ENCODE peak calls at places on chromosomes 2 and 18, in seven cellular contexts. P is effector memory CD8-positive, alpha-beta T cell; U is activated CD8-positive, alpha-beta T cell treated with anti-CD3 and anti-CD28 coated beads for 36 hours; T is uterus; S is AML-193; M is thoracic aorta; J is HTR-8/SVneo. X is an unnamed sample.

GRCh38 chr2:189580267-189580661 is 322 bp downstream of the SLC40A1 start:
- DNase-seq in P (no peak), U (peak), T (peak), S (peak), M (no peak), J (peak), X (peak)

GRCh38 chr2:39146022-39146421 is 25.2 kb upstream of the SOS1 start:
- DNase-seq in P (no peak), U (no peak), T (no peak), S (no peak), M (no peak), J (no peak), X (no peak)

GRCh38 chr2:183614797-183615429 is 490.7 kb downstream of the NUP35 start:
- DNase-seq in P (no peak), U (no peak), T (no peak), S (no peak), M (no peak), J (no peak), X (peak)

GRCh38 chr2:163210430-163210918 is 371.9 kb upstream of the KCNH7 start:
- DNase-seq in P (no peak), U (no peak), T (no peak), S (no peak), M (no peak), J (peak), X (no peak)

GRCh38 chr2:29374823-29375222 is 259.6 kb downstream of the CLIP4 start:
- DNase-seq in P (no peak), U (no peak), T (no peak), S (no peak), M (no peak), J (no peak), X (no peak)

GRCh38 chr2:48448274-48449061 is 81.5 kb upstream of the STON1 start:
- DNase-seq in P (no peak), U (peak), T (no peak), S (peak), M (no peak), J (no peak), X (no peak)

GRCh38 chr2:33477473-33478468 is 1.3 kb downstream of the RASGRP3 start:
- DNase-seq in P (no peak), U (no peak), T (no peak), S (peak), M (no peak), J (no peak), X (peak)

GRCh38 chr2:238092486-238093035 is 7.6 kb upstream of the ESPNL start:
- DNase-seq in P (no peak), U (no peak), T (no peak), S (no peak), M (no peak), J (no peak), X (no peak)

GRCh38 chr2:67503066-67503795 is 106.1 kb downstream of the ETAA1 start:
- DNase-seq in P (no peak), U (no peak), T (peak), S (no peak), M (no peak), J (peak), X (no peak)

GRCh38 chr2:197786010-197786877 is 1.1 kb upstream of the BOLL start:
- DNase-seq in P (peak), U (peak), T (no peak), S (no peak), M (no peak), J (no peak), X (peak)

GRCh38 chr2:70898363-70899240 is 37.1 kb upstream of the ATP6V1B1 start:
- DNase-seq in P (no peak), U (no peak), T (no peak), S (no peak), M (no peak), J (no peak), X (no peak)

GRCh38 chr2:70124983-70125480 is 37.8 kb downstream of the PCBP1 start:
- DNase-seq in P (peak), U (peak), T (peak), S (peak), M (no peak), J (peak), X (peak)

GRCh38 chr18:59606193-59607175 is 90.7 kb downstream of the CCBE1 start:
- DNase-seq in P (no peak), U (no peak), T (no peak), S (no peak), M (no peak), J (no peak), X (peak)

GRCh38 chr18:10230072-10230471 is 224.4 kb upstream of the APCDD1 start:
- DNase-seq in P (no peak), U (peak), T (no peak), S (no peak), M (no peak), J (peak), X (no peak)

GRCh38 chr2:195956725-195957124 is 111.9 kb downstream of the DNAH7 start:
- DNase-seq in P (no peak), U (no peak), T (no peak), S (no peak), M (no peak), J (no peak), X (no peak)

GRCh38 chr2:28681216-28681981 is 70.2 kb upstream of the PPP1CB start:
- DNase-seq in P (peak), U (peak), T (no peak), S (no peak), M (no peak), J (peak), X (no peak)

GRCh38 chr2:23900927-23901322 is 26.0 kb downstream of the ATAD2B start:
- DNase-seq in P (no peak), U (no peak), T (no peak), S (no peak), M (no peak), J (peak), X (no peak)

GRCh38 chr2:42969231-42970150 is 177.1 kb upstream of the HAAO start:
- DNase-seq in P (no peak), U (no peak), T (no peak), S (no peak), M (no peak), J (peak), X (no peak)

GRCh38 chr2:150690870-150691269 is 203.4 kb upstream of the RND3 start:
- DNase-seq in P (no peak), U (no peak), T (no peak), S (no peak), M (no peak), J (no peak), X (no peak)

GRCh38 chr2:68476454-68476853 is 9.1 kb downstream of the APLF start:
- DNase-seq in P (no peak), U (no peak), T (no peak), S (no peak), M (no peak), J (no peak), X (no peak)

GRCh38 chr2:40680547-40680946 is 228.7 kb upstream of the SLC8A1 start:
- DNase-seq in P (no peak), U (no peak), T (no peak), S (no peak), M (no peak), J (no peak), X (no peak)

GRCh38 chr2:190996338-190996946 is 17.5 kb downstream of the STAT1 start:
- DNase-seq in P (peak), U (peak), T (no peak), S (peak), M (no peak), J (peak), X (peak)

GRCh38 chr2:55056024-55056521 is 5.8 kb upstream of the RTN4 start:
- DNase-seq in P (no peak), U (no peak), T (no peak), S (no peak), M (no peak), J (peak), X (no peak)

GRCh38 chr18:22933958-22934423 is 863 bp downstream of the RBBP8 start:
- DNase-seq in P (no peak), U (no peak), T (no peak), S (no peak), M (no peak), J (no peak), X (no peak)

GRCh38 chr2:171107803-171108202 is 52.9 kb downstream of the TLK1 start:
- DNase-seq in P (no peak), U (no peak), T (no peak), S (no peak), M (no peak), J (no peak), X (no peak)

GRCh38 chr18:5424903-5425302 is 118.9 kb downstream of the EPB41L3 start:
- DNase-seq in P (no peak), U (no peak), T (no peak), S (peak), M (no peak), J (peak), X (no peak)

GRCh38 chr2:28434600-28434989 is 41.9 kb downstream of the FOSL2 start:
- DNase-seq in P (no peak), U (no peak), T (no peak), S (no peak), M (no peak), J (no peak), X (no peak)

GRCh38 chr2:202069189-202070050 is 3.6 kb upstream of the KIAA2012 start:
- DNase-seq in P (no peak), U (no peak), T (no peak), S (no peak), M (no peak), J (no peak), X (no peak)

GRCh38 chr2:182548031-182548950 is 121.5 kb upstream of the PDE1A start:
- DNase-seq in P (no peak), U (no peak), T (no peak), S (no peak), M (no peak), J (no peak), X (no peak)

GRCh38 chr18:7584646-7585271 is 17.6 kb downstream of the PTPRM start:
- DNase-seq in P (no peak), U (no peak), T (no peak), S (no peak), M (no peak), J (no peak), X (no peak)

GRCh38 chr2:131105950-131106801 is 1.0 kb downstream of the PLEKHB2 start:
- DNase-seq in P (no peak), U (peak), T (no peak), S (peak), M (peak), J (peak), X (peak)

GRCh38 chr2:42230891-42231290 is 61.7 kb downstream of the EML4 start:
- DNase-seq in P (no peak), U (no peak), T (no peak), S (no peak), M (no peak), J (no peak), X (no peak)

X was measured in heart left ventricle.